ENCODE peak calls at places on chromosomes 11 and 22, in eight cellular contexts. One of them, this sample, is unnamed.

GRCh38 chr22:37282385-37282677 is at the start of gene CYTH4:
- DNase-seq in GM06990: peak; percentile 62
- DNase-seq in left ventricle myocardium inferior: peak; percentile 64
- DNase-seq in body of pancreas: peak; percentile 28
- DNase-seq in fibroblast of the aortic adventitia: no peak
- DNase-seq in neural crest cell: no peak
- DNase-seq in heart left ventricle: peak; percentile 86
- DNase-seq in Caco-2: no peak
- DNase-seq in this sample: peak; percentile 91

GRCh38 chr11:12744831-12745502 is 70.7 kb downstream of the TEAD1 start:
- DNase-seq in GM06990: no peak
- DNase-seq in left ventricle myocardium inferior: peak; percentile 49
- DNase-seq in body of pancreas: peak; percentile 24
- DNase-seq in fibroblast of the aortic adventitia: no peak
- DNase-seq in neural crest cell: no peak
- DNase-seq in heart left ventricle: no peak
- DNase-seq in Caco-2: no peak
- DNase-seq in this sample: no peak

GRCh38 chr22:28141614-28142013 is 222.6 kb upstream of the PITPNB start:
- DNase-seq in GM06990: no peak
- DNase-seq in left ventricle myocardium inferior: no peak
- DNase-seq in body of pancreas: no peak
- DNase-seq in fibroblast of the aortic adventitia: peak; percentile 80
- DNase-seq in neural crest cell: no peak
- DNase-seq in heart left ventricle: no peak
- DNase-seq in Caco-2: no peak
- DNase-seq in this sample: no peak

GRCh38 chr11:12189543-12190235 is 79.3 kb downstream of the MICAL2 start:
- DNase-seq in GM06990: no peak
- DNase-seq in left ventricle myocardium inferior: no peak
- DNase-seq in body of pancreas: no peak
- DNase-seq in fibroblast of the aortic adventitia: no peak
- DNase-seq in neural crest cell: no peak
- DNase-seq in heart left ventricle: no peak
- DNase-seq in Caco-2: no peak
- DNase-seq in this sample: peak; percentile 42

GRCh38 chr11:92245700-92246270 is 21.2 kb downstream of the FAT3 start:
- DNase-seq in GM06990: no peak
- DNase-seq in left ventricle myocardium inferior: no peak
- DNase-seq in body of pancreas: no peak
- DNase-seq in fibroblast of the aortic adventitia: no peak
- DNase-seq in neural crest cell: no peak
- DNase-seq in heart left ventricle: no peak
- DNase-seq in Caco-2: no peak
- DNase-seq in this sample: no peak

GRCh38 chr11:44493929-44494328 is 71.5 kb upstream of the CD82 start:
- DNase-seq in GM06990: no peak
- DNase-seq in left ventricle myocardium inferior: no peak
- DNase-seq in body of pancreas: no peak
- DNase-seq in fibroblast of the aortic adventitia: no peak
- DNase-seq in neural crest cell: no peak
- DNase-seq in heart left ventricle: no peak
- DNase-seq in Caco-2: no peak
- DNase-seq in this sample: no peak

GRCh38 chr22:48925450-48925849 is 902.2 kb downstream of the BRD1 start:
- DNase-seq in GM06990: no peak
- DNase-seq in left ventricle myocardium inferior: no peak
- DNase-seq in body of pancreas: no peak
- DNase-seq in fibroblast of the aortic adventitia: no peak
- DNase-seq in neural crest cell: no peak
- DNase-seq in heart left ventricle: no peak
- DNase-seq in Caco-2: no peak
- DNase-seq in this sample: no peak

GRCh38 chr22:18057568-18058209 is 20.1 kb upstream of the PEX26 start:
- DNase-seq in GM06990: peak; percentile 76
- DNase-seq in left ventricle myocardium inferior: no peak
- DNase-seq in body of pancreas: peak; percentile 86
- DNase-seq in fibroblast of the aortic adventitia: peak; percentile 100
- DNase-seq in neural crest cell: no peak
- DNase-seq in heart left ventricle: no peak
- DNase-seq in Caco-2: no peak
- DNase-seq in this sample: no peak

GRCh38 chr11:76047231-76047630 is 159.1 kb downstream of the WNT11 start:
- DNase-seq in GM06990: no peak
- DNase-seq in left ventricle myocardium inferior: no peak
- DNase-seq in body of pancreas: peak; percentile 14
- DNase-seq in fibroblast of the aortic adventitia: peak; percentile 10
- DNase-seq in neural crest cell: no peak
- DNase-seq in heart left ventricle: no peak
- DNase-seq in Caco-2: no peak
- DNase-seq in this sample: no peak

GRCh38 chr11:2213384-2213842 is 41.8 kb upstream of the TH start:
- DNase-seq in GM06990: no peak
- DNase-seq in left ventricle myocardium inferior: peak; percentile 15
- DNase-seq in body of pancreas: no peak
- DNase-seq in fibroblast of the aortic adventitia: no peak
- DNase-seq in neural crest cell: no peak
- DNase-seq in heart left ventricle: peak; percentile 28
- DNase-seq in Caco-2: peak; percentile 84
- DNase-seq in this sample: peak; percentile 73

GRCh38 chr11:131423715-131424114 is 53.3 kb downstream of the NTM start:
- DNase-seq in GM06990: no peak
- DNase-seq in left ventricle myocardium inferior: no peak
- DNase-seq in body of pancreas: no peak
- DNase-seq in fibroblast of the aortic adventitia: no peak
- DNase-seq in neural crest cell: no peak
- DNase-seq in heart left ventricle: no peak
- DNase-seq in Caco-2: peak; percentile 76
- DNase-seq in this sample: no peak

GRCh38 chr11:10927533-10927932 is 69.7 kb upstream of the ZBED5 start:
- DNase-seq in GM06990: no peak
- DNase-seq in left ventricle myocardium inferior: no peak
- DNase-seq in body of pancreas: no peak
- DNase-seq in fibroblast of the aortic adventitia: no peak
- DNase-seq in neural crest cell: no peak
- DNase-seq in heart left ventricle: no peak
- DNase-seq in Caco-2: no peak
- DNase-seq in this sample: no peak

GRCh38 chr11:123261345-123262106 is 66.5 kb upstream of the CLMP start:
- DNase-seq in GM06990: peak; percentile 81
- DNase-seq in left ventricle myocardium inferior: peak; percentile 82
- DNase-seq in body of pancreas: peak; percentile 89
- DNase-seq in fibroblast of the aortic adventitia: peak; percentile 71
- DNase-seq in neural crest cell: peak; percentile 90
- DNase-seq in heart left ventricle: peak; percentile 89
- DNase-seq in Caco-2: peak; percentile 88
- DNase-seq in this sample: peak; percentile 88

GRCh38 chr11:2458321-2458720 is 13.5 kb downstream of the KCNQ1 start:
- DNase-seq in GM06990: no peak
- DNase-seq in left ventricle myocardium inferior: no peak
- DNase-seq in body of pancreas: no peak
- DNase-seq in fibroblast of the aortic adventitia: no peak
- DNase-seq in neural crest cell: no peak
- DNase-seq in heart left ventricle: no peak
- DNase-seq in Caco-2: peak; percentile 13
- DNase-seq in this sample: no peak

GRCh38 chr22:48577691-48578090 is 1250.0 kb downstream of the BRD1 start:
- DNase-seq in GM06990: no peak
- DNase-seq in left ventricle myocardium inferior: no peak
- DNase-seq in body of pancreas: no peak
- DNase-seq in fibroblast of the aortic adventitia: no peak
- DNase-seq in neural crest cell: no peak
- DNase-seq in heart left ventricle: peak; percentile 40
- DNase-seq in Caco-2: no peak
- DNase-seq in this sample: no peak

GRCh38 chr11:33912405-33913361 is 20.8 kb upstream of the LMO2 start:
- DNase-seq in GM06990: peak; percentile 80
- DNase-seq in left ventricle myocardium inferior: no peak
- DNase-seq in body of pancreas: no peak
- DNase-seq in fibroblast of the aortic adventitia: peak; percentile 91
- DNase-seq in neural crest cell: no peak
- DNase-seq in heart left ventricle: no peak
- DNase-seq in Caco-2: no peak
- DNase-seq in this sample: no peak

GRCh38 chr11:104343578-104343977 is 179.6 kb upstream of the PDGFD start:
- DNase-seq in GM06990: no peak
- DNase-seq in left ventricle myocardium inferior: no peak
- DNase-seq in body of pancreas: no peak
- DNase-seq in fibroblast of the aortic adventitia: no peak
- DNase-seq in neural crest cell: no peak
- DNase-seq in heart left ventricle: no peak
- DNase-seq in Caco-2: no peak
- DNase-seq in this sample: no peak
- TF ChIP-seq CTCF in GM06990: peak; percentile 28
- TF ChIP-seq CTCF in left ventricle myocardium inferior: peak; percentile 34
- TF ChIP-seq CTCF in body of pancreas: peak; percentile 28
- TF ChIP-seq CTCF in fibroblast of the aortic adventitia: peak; percentile 41
- TF ChIP-seq CTCF in neural crest cell: peak; percentile 62
- TF ChIP-seq CTCF in heart left ventricle: peak; percentile 18
- TF ChIP-seq CTCF in Caco-2: peak; percentile 52
- TF ChIP-seq CTCF in this sample: peak; percentile 34

GRCh38 chr11:134098566-134099184 is 29.8 kb downstream of the JAM3 start:
- DNase-seq in GM06990: no peak
- DNase-seq in left ventricle myocardium inferior: no peak
- DNase-seq in body of pancreas: peak; percentile 8
- DNase-seq in fibroblast of the aortic adventitia: no peak
- DNase-seq in neural crest cell: no peak
- DNase-seq in heart left ventricle: no peak
- DNase-seq in Caco-2: no peak
- DNase-seq in this sample: no peak
- TF ChIP-seq CTCF in GM06990: peak; percentile 59
- TF ChIP-seq CTCF in left ventricle myocardium inferior: peak; percentile 44
- TF ChIP-seq CTCF in body of pancreas: peak; percentile 11
- TF ChIP-seq CTCF in fibroblast of the aortic adventitia: peak; percentile 9
- TF ChIP-seq CTCF in neural crest cell: no peak
- TF ChIP-seq CTCF in heart left ventricle: peak; percentile 20
- TF ChIP-seq CTCF in Caco-2: peak; percentile 88
- TF ChIP-seq CTCF in this sample: peak; percentile 19

GRCh38 chr22:44668190-44668885 is 33.7 kb upstream of the PRR5 start:
- DNase-seq in GM06990: no peak
- DNase-seq in left ventricle myocardium inferior: no peak
- DNase-seq in body of pancreas: no peak
- DNase-seq in fibroblast of the aortic adventitia: no peak
- DNase-seq in neural crest cell: no peak
- DNase-seq in heart left ventricle: no peak
- DNase-seq in Caco-2: peak; percentile 43
- DNase-seq in this sample: peak; percentile 29
- TF ChIP-seq CTCF in GM06990: no peak
- TF ChIP-seq CTCF in left ventricle myocardium inferior: no peak
- TF ChIP-seq CTCF in body of pancreas: no peak
- TF ChIP-seq CTCF in fibroblast of the aortic adventitia: no peak
- TF ChIP-seq CTCF in neural crest cell: peak; percentile 11
- TF ChIP-seq CTCF in heart left ventricle: no peak
- TF ChIP-seq CTCF in Caco-2: peak; percentile 43
- TF ChIP-seq CTCF in this sample: no peak

DNA sequence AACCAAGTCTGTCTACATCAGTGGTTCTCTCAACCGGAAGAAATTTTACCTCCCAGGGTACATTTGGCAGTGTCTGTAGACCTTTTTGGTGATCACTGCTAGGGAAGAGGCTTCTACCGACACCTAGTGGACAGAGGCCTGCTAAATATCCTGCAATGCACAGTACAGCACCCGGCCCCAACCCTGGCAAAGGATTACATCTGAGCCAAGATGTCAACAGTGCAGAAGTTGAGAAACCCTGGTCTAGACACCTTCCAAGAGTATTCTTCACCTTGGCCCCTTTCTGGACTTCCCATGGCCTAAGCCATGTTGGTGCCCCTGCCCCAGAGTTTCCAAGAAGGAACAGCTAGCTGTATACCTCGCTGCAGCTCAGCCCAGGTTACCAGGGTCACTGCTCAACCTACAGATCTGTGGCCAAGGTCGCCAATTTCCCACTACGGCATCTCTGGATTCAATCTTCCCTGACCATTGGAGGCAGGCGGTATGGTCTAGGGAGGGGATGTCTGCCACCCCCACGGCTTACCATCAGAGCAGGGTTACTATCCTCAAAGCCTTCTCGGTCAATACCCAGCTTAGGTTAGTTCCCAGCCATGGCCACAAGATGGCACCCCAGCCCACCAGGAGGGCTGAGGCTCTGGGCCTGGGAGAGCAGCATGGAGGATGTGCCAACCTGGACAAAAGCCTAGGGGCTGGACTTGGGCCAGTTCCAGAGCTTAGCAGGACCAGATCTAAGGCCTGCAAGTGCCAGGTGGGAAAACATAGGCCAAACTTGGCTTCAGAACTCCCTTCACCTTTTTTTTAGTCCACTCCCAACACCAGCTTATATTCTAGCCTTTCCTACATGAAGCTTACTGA is 3.7 kb upstream of the KCNC1 start:
- DNase-seq in GM06990: peak; percentile 43
- DNase-seq in left ventricle myocardium inferior: peak; percentile 83
- DNase-seq in body of pancreas: peak; percentile 97
- DNase-seq in fibroblast of the aortic adventitia: peak; percentile 81
- DNase-seq in neural crest cell: peak; percentile 87
- DNase-seq in heart left ventricle: peak; percentile 85
- DNase-seq in Caco-2: peak; percentile 81
- DNase-seq in this sample: peak; percentile 79
- TF ChIP-seq CTCF in GM06990: peak; percentile 94
- TF ChIP-seq CTCF in left ventricle myocardium inferior: peak; percentile 86
- TF ChIP-seq CTCF in body of pancreas: peak; percentile 82
- TF ChIP-seq CTCF in fibroblast of the aortic adventitia: peak; percentile 98
- TF ChIP-seq CTCF in neural crest cell: peak; percentile 82
- TF ChIP-seq CTCF in heart left ventricle: peak; percentile 85
- TF ChIP-seq CTCF in Caco-2: peak; percentile 94
- TF ChIP-seq CTCF in this sample: peak; percentile 78

This sample was measured in activated CD8-positive, alpha-beta T cell treated with anti-CD3 and anti-CD28 coated beads for 36 hours.